ENCODE peak calls at places on chromosomes 13 and 19, in eight cellular contexts. U is Peyer's patch, N is upper lobe of left lung, Y is brain microvascular endothelial cell, A is fibroblast of pulmonary artery, K is fibroblast of lung, X is cardiac muscle cell, Z is left ventricle myocardium inferior. W is an unnamed sample.
A peak's percentile ranks its signal among the peaks of the same experiment; 100 is the strongest.

GRCh38 chr19:58181902-58182576 is 822 bp upstream of the ZNF274 start:
- DNase-seq in U (no peak), N (no peak), Y (peak; percentile 39), A (peak; percentile 50), K (peak; percentile 20), X (peak; percentile 55), Z (peak; percentile 29), W (peak; percentile 70)

GRCh38 chr13:113638806-113639205 is 19.2 kb downstream of the ATP4B start:
- DNase-seq in U (peak; percentile 7), N (no peak), Y (no peak), A (no peak), K (no peak), X (no peak), Z (no peak), W (no peak)

GRCh38 chr13:89214115-89214514 is 1542.9 kb downstream of the SLITRK5 start:
- DNase-seq in U (no peak), N (no peak), Y (no peak), A (no peak), K (peak; percentile 31), X (no peak), Z (no peak), W (no peak)

GRCh38 chr13:90732049-90732448 is 615.4 kb upstream of the MIR17HG start:
- DNase-seq in U (no peak), N (no peak), Y (no peak), A (no peak), K (no peak), X (no peak), Z (no peak), W (peak; percentile 37)

GRCh38 chr19:39307233-39307821 is 11.1 kb downstream of the IFNL1 start:
- DNase-seq in U (peak; percentile 75), N (peak; percentile 88), Y (no peak), A (no peak), K (no peak), X (peak; percentile 91), Z (no peak), W (peak; percentile 36)

GRCh38 chr19:28971011-28971410 is 241.9 kb downstream of the UQCRFS1 start:
- DNase-seq in U (no peak), N (no peak), Y (no peak), A (peak; percentile 44), K (peak; percentile 12), X (no peak), Z (no peak), W (no peak)

GRCh38 chr19:18802354-18802753 is 11.2 kb upstream of the COMP start:
- DNase-seq in U (no peak), N (no peak), Y (no peak), A (no peak), K (no peak), X (no peak), Z (no peak), W (no peak)

GRCh38 chr13:72204291-72204690 is 337.3 kb upstream of the DACH1 start:
- DNase-seq in U (no peak), N (no peak), Y (peak; percentile 20), A (peak; percentile 26), K (peak; percentile 70), X (no peak), Z (no peak), W (peak; percentile 75)

GRCh38 chr13:100399455-100399854 is 189.1 kb downstream of the GGACT start:
- DNase-seq in U (no peak), N (no peak), Y (no peak), A (no peak), K (no peak), X (no peak), Z (no peak), W (no peak)

GRCh38 chr19:4295972-4296771 is 6.0 kb downstream of the TMIGD2 start:
- DNase-seq in U (no peak), N (no peak), Y (no peak), A (no peak), K (peak; percentile 33), X (no peak), Z (no peak), W (peak; percentile 10)

DNA sequence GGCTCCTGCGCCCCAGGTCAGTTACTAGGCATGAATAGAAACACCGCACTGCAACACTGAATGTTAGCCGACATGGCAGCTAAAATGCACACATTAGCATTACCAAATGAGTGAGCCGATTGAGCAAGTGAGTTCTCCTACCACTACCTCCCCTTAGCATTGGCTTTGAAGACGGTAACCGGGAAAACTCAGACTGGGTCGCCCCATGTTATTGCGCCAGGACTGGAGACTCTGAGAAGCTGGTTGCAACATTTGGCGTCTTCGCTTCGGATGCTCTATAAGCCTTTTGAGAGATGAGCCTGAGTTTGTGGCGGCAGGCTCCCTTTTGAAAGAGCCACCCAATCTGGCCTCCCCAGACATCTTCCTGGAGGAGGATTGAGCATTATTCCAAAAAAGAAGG is 68.5 kb upstream of the POMP start:
- DNase-seq in U (no peak), N (no peak), Y (no peak), A (no peak), K (no peak), X (no peak), Z (no peak), W (no peak)
- TF ChIP-seq CTCF in U (no peak), N (no peak), Y (no peak), A (no peak), K (no peak), X (no peak), Z (no peak), W (no peak)

GRCh38 chr19:54136086-54136863 is 1.3 kb upstream of the CNOT3 start:
- DNase-seq in U (no peak), N (no peak), Y (no peak), A (peak; percentile 27), K (peak; percentile 14), X (no peak), Z (no peak), W (peak; percentile 15)
- H3K4me3 ChIP-seq in U (peak overlapping the region; percentile 22), N (peak overlapping the region; percentile 58), Y (peak overlapping the region; percentile 65), A (peak overlapping the region; percentile 64), K (peak overlapping the region; percentile 76), X (peak overlapping the region; percentile 46), Z (peak overlapping the region; percentile 70), W (peak overlapping the region; percentile 66)

DNA sequence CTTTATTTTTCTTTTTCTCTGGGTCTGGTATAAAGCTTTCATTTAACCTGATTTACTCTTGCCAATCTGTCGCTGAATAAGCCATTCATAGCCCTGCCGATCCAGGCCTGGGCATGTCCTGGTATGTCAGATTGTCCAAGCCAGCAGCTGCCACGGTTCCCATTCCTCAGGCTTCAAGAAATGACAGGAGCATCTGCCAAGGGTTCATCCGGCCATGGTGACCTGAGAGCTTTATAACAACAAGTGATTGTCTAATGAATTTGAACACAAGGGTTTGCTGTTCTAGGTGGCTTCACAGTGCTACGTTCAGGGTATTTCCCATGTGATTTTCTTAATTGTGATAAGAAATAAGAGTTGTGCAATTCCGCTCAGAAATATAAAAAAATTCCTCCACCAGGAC is 20.0 kb downstream of the PNMA8A start:
- DNase-seq in U (no peak), N (no peak), Y (no peak), A (no peak), K (no peak), X (no peak), Z (no peak), W (peak; percentile 81)
- TF ChIP-seq CTCF in U (no peak), N (no peak), Y (no peak), A (no peak), K (no peak), X (no peak), Z (no peak), W (no peak)

GRCh38 chr19:53057904-53058579 is 13.5 kb downstream of the ERVV-2 start:
- DNase-seq in U (no peak), N (peak; percentile 79), Y (no peak), A (no peak), K (no peak), X (peak; percentile 82), Z (peak; percentile 46), W (peak; percentile 24)
- H3K4me3 ChIP-seq in U (no peak overlapping the region), N (peak overlapping the region; percentile 4), Y (no peak overlapping the region), A (peak overlapping the region; percentile 24), K (no peak overlapping the region), X (peak overlapping the region; percentile 28), Z (peak overlapping the region; percentile 63), W (peak overlapping the region; percentile 36)

GRCh38 chr13:25203256-25203794 is 31.2 kb upstream of the AMER2 start:
- DNase-seq in U (no peak), N (no peak), Y (no peak), A (no peak), K (no peak), X (no peak), Z (no peak), W (no peak)

GRCh38 chr13:25210842-25211241 is 38.8 kb upstream of the AMER2 start:
- DNase-seq in U (no peak), N (no peak), Y (no peak), A (no peak), K (no peak), X (no peak), Z (no peak), W (no peak)

GRCh38 chr13:25204843-25205242 is 32.8 kb upstream of the AMER2 start:
- DNase-seq in U (no peak), N (no peak), Y (no peak), A (no peak), K (no peak), X (no peak), Z (no peak), W (no peak)

DNA sequence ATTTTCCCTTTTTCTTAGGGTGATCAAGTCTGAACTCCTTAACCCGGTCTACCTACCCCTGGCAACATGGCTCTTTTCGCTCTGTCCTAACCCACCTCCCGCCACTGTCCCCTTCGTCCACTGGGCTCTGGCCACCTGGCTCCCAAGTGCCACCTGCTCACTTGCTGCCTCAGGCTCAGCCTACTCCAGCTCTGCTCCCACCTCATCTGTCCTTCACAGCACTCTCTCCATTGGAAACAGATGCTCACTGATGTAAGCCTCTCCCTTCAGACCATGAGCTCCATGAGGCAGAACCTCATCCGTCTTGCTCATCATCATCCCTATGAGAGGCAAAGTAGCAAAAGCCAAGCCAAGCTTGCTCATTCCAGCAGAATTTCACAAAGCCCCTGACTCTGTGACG is 35.2 kb upstream of the AMER2 start:
- DNase-seq in U (no peak), N (no peak), Y (no peak), A (no peak), K (no peak), X (no peak), Z (no peak), W (no peak)
- TF ChIP-seq CTCF in U (no peak), N (no peak), Y (no peak), A (no peak), K (no peak), X (no peak), Z (no peak), W (no peak)

GRCh38 chr19:45528744-45529453 is 21.6 kb downstream of the VASP start:
- DNase-seq in U (peak; percentile 79), N (peak; percentile 85), Y (no peak), A (no peak), K (peak; percentile 27), X (peak; percentile 60), Z (no peak), W (peak; percentile 92)
- H3K4me3 ChIP-seq in U (peak overlapping the region; percentile 16), N (peak overlapping the region; percentile 52), Y (no peak overlapping the region), A (no peak overlapping the region), K (no peak overlapping the region), X (peak overlapping the region; percentile 26), Z (peak overlapping the region; percentile 60), W (peak overlapping the region; percentile 68)

GRCh38 chr13:60836821-60837220 is 439.8 kb downstream of the TDRD3 start:
- DNase-seq in U (no peak), N (no peak), Y (no peak), A (no peak), K (no peak), X (no peak), Z (no peak), W (peak; percentile 66)

GRCh38 chr13:60838581-60838980 is 441.6 kb downstream of the TDRD3 start:
- DNase-seq in U (no peak), N (no peak), Y (no peak), A (no peak), K (no peak), X (no peak), Z (no peak), W (peak; percentile 50)

GRCh38 chr13:60837806-60838205 is 440.8 kb downstream of the TDRD3 start:
- DNase-seq in U (no peak), N (no peak), Y (no peak), A (no peak), K (peak; percentile 1), X (no peak), Z (no peak), W (peak; percentile 73)
- TF ChIP-seq CTCF in U (no peak), N (no peak), Y (no peak), A (no peak), K (no peak), X (no peak), Z (no peak), W (no peak)